ENCODE peak calls at places on chromosome 18, in seven cellular contexts. S, Z, G, P, C, A and O are unnamed samples.
A peak's percentile ranks its signal among the peaks of the same experiment; 100 is the strongest.

GRCh38 chr18:7329036-7329435 is 98.1 kb downstream of the LRRC30 start:
- DNase-seq in S (no peak), Z (no peak), G (no peak), P (no peak), C (no peak), A (no peak), O (no peak)

GRCh38 chr18:61579581-61579980 is 246.4 kb downstream of the CDH20 start:
- DNase-seq in S (no peak), Z (no peak), G (no peak), P (peak; percentile 45), C (no peak), A (no peak), O (no peak)

GRCh38 chr18:55220523-55220922 is 261.3 kb upstream of the CCDC68 start:
- DNase-seq in S (no peak), Z (no peak), G (no peak), P (no peak), C (no peak), A (no peak), O (no peak)

GRCh38 chr18:40738321-40738880 is 1216.6 kb upstream of the PIK3C3 start:
- DNase-seq in S (no peak), Z (no peak), G (no peak), P (no peak), C (no peak), A (no peak), O (no peak)

GRCh38 chr18:41842886-41843285 is 112.1 kb upstream of the PIK3C3 start:
- DNase-seq in S (no peak), Z (no peak), G (peak; percentile 31), P (no peak), C (no peak), A (no peak), O (no peak)

GRCh38 chr18:59528866-59529265 is 168.4 kb downstream of the CCBE1 start:
- DNase-seq in S (no peak), Z (no peak), G (no peak), P (no peak), C (no peak), A (no peak), O (no peak)

GRCh38 chr18:70337139-70337972 is 48.5 kb downstream of the SOCS6 start:
- DNase-seq in S (no peak), Z (no peak), G (peak; percentile 92), P (no peak), C (no peak), A (peak; percentile 69), O (no peak)

GRCh38 chr18:46220116-46220515 is 115.9 kb downstream of the HAUS1 start:
- DNase-seq in S (no peak), Z (no peak), G (peak; percentile 89), P (no peak), C (no peak), A (peak; percentile 27), O (no peak)

GRCh38 chr18:60599267-60599666 is 226.7 kb upstream of the MC4R start:
- DNase-seq in S (no peak), Z (no peak), G (no peak), P (no peak), C (no peak), A (no peak), O (no peak)

GRCh38 chr18:79740741-79741700 is 56.7 kb upstream of the KCNG2 start:
- DNase-seq in S (no peak), Z (no peak), G (no peak), P (no peak), C (no peak), A (no peak), O (no peak)

GRCh38 chr18:51088410-51088809 is 58.4 kb downstream of the SMAD4 start:
- DNase-seq in S (no peak), Z (no peak), G (no peak), P (no peak), C (no peak), A (no peak), O (no peak)

GRCh38 chr18:74944676-74945075 is 264.3 kb downstream of the PTGR3 start:
- DNase-seq in S (no peak), Z (no peak), G (no peak), P (peak; percentile 14), C (no peak), A (no peak), O (no peak)

GRCh38 chr18:79914614-79915160 is 36.8 kb downstream of the SLC66A2 start:
- DNase-seq in S (no peak), Z (no peak), G (no peak), P (no peak), C (no peak), A (no peak), O (no peak)

GRCh38 chr18:54193786-54194185 is 30.7 kb downstream of the MBD2 start:
- DNase-seq in S (no peak), Z (no peak), G (no peak), P (no peak), C (no peak), A (no peak), O (no peak)

GRCh38 chr18:3771121-3771971 is 321.4 kb downstream of the TGIF1 start:
- DNase-seq in S (peak; percentile 60), Z (no peak), G (peak; percentile 93), P (peak; percentile 41), C (peak; percentile 96), A (peak; percentile 61), O (no peak)

GRCh38 chr18:40577255-40577654 is 1377.8 kb upstream of the PIK3C3 start:
- DNase-seq in S (no peak), Z (no peak), G (peak; percentile 2), P (no peak), C (no peak), A (no peak), O (no peak)

GRCh38 chr18:25786778-25787177 is 303.6 kb downstream of the SS18 start:
- DNase-seq in S (no peak), Z (no peak), G (peak; percentile 88), P (no peak), C (no peak), A (peak; percentile 65), O (no peak)